ENCODE peak calls at places on chromosomes 16 and 17, in eight cellular contexts. K is PC-9; V is mucosa of descending colon; B is heart left ventricle; T is gastrocnemius medialis; E is Panc1; O is CD4-positive, CD25-positive, alpha-beta regulatory T cell; A is testis. U is an unnamed sample.

GRCh38 chr17:39951924-39952664 is 10.7 kb upstream of the GSDMA start:
- DNase-seq in A (no peak), E (no peak), K (no peak), T (no peak), B (peak; percentile 49), V (no peak), O (no peak), U (no peak)

GRCh38 chr16:48575471-48576050 is 34.4 kb downstream of the N4BP1 start:
- DNase-seq in O (no peak), V (no peak), E (no peak), A (no peak), K (no peak), B (no peak), T (no peak), U (no peak)

GRCh38 chr17:77429985-77430752 is 289.4 kb downstream of the SEC14L1 start:
- DNase-seq in V (peak; percentile 90), B (peak; percentile 95), K (peak; percentile 71), O (peak; percentile 73), A (peak; percentile 90), E (no peak), T (peak; percentile 70), U (no peak)

GRCh38 chr17:42618442-42619150 is 9.1 kb downstream of the TUBG1 start:
- DNase-seq in V (peak; percentile 62), B (peak; percentile 82), O (no peak), E (no peak), A (peak; percentile 74), T (peak; percentile 92), K (peak; percentile 79), U (no peak)

GRCh38 chr16:785563-786535 is 2.3 kb downstream of the RPUSD1 start:
- DNase-seq in E (no peak), V (peak; percentile 83), A (peak; percentile 73), O (peak; percentile 62), T (peak; percentile 17), B (peak; percentile 78), K (peak; percentile 79), U (no peak)

GRCh38 chr17:77770331-77771105 is 188.0 kb upstream of the TNRC6C start:
- DNase-seq in B (peak; percentile 60), A (no peak), O (no peak), K (no peak), E (no peak), T (no peak), V (no peak), U (no peak)

GRCh38 chr17:40901981-40902862 is 17.2 kb upstream of the KRT20 start:
- DNase-seq in K (peak; percentile 65), O (no peak), B (no peak), A (no peak), E (no peak), T (no peak), V (peak; percentile 85), U (no peak)

GRCh38 chr16:66662445-66663194 is 33.9 kb downstream of the CMTM4 start:
- DNase-seq in O (no peak), A (peak; percentile 54), V (peak; percentile 52), B (no peak), E (no peak), T (no peak), K (no peak), U (no peak)

GRCh38 chr17:75472119-75472518 is 15.7 kb downstream of the TMEM94 start:
- DNase-seq in K (no peak), O (no peak), V (no peak), T (no peak), B (no peak), E (no peak), A (no peak), U (no peak)

GRCh38 chr16:15704545-15704987 is 54.5 kb downstream of the NDE1 start:
- DNase-seq in A (peak; percentile 91), V (peak; percentile 92), K (peak; percentile 64), B (peak; percentile 79), T (peak; percentile 31), E (peak; percentile 58), O (peak; percentile 53), U (no peak)

GRCh38 chr16:15707332-15707731 is 57.3 kb downstream of the NDE1 start:
- DNase-seq in V (no peak), T (no peak), B (no peak), K (no peak), E (no peak), A (no peak), O (no peak), U (no peak)

GRCh38 chr16:15703029-15703736 is 53.1 kb downstream of the NDE1 start:
- DNase-seq in T (no peak), V (no peak), K (no peak), O (no peak), B (no peak), E (no peak), A (no peak), U (no peak)

GRCh38 chr16:15701975-15702970 is 52.2 kb downstream of the NDE1 start:
- DNase-seq in T (no peak), O (no peak), K (no peak), V (no peak), A (no peak), B (no peak), E (no peak), U (no peak)

DNA sequence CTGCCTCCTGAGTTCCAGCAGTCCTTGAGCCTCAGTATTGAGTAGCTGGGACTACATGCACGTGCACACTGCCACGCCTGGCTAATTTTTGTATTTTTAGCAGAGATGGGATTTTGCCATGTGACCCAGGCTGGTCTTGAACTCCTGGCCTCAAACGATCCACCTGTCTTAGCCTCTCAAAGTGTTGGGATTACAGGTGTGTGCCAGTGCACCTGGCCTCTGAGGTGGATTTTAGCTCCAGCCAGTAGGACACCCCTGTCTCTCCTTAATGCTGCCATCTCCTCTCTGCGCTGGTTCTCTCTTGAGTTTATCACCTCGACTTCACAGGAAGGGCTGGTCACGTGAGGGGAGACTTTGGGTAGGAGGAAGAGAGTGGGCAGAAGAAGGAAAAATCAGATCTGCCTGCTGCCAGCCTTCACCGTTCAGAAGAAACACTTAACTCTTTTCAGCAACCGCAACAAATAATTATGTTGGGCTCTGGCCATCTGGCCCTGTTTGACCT is 55.1 kb downstream of the NDE1 start:
- DNase-seq in E (no peak), O (no peak), V (no peak), B (no peak), A (no peak), T (no peak), K (no peak), U (no peak)
- H3K36me3 ChIP-seq in E (no peaks in the 10 kb centered on the region), O (peaks cover 50% of the 10 kb centered on the region), V (no peaks in the 10 kb centered on the region), B (peaks cover 58% of the 10 kb centered on the region), A (no peaks in the 10 kb centered on the region), T (peaks cover 9% of the 10 kb centered on the region), K (no peaks in the 10 kb centered on the region), U (no peaks in the 10 kb centered on the region)

DNA sequence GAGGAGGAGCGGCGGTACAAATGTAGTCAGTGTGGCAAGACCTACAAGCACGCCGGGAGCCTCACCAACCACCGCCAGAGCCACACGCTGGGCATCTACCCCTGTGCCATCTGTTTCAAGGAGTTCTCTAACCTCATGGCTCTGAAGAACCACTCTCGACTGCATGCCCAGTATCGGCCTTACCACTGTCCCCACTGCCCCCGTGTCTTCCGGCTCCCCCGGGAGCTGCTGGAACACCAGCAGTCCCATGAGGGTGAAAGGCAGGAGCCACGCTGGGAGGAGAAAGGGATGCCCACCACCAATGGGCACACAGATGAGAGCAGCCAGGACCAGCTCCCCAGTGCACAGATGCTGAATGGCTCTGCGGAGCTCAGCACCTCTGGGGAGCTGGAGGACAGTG is 2.8 kb downstream of the ZNF646 start:
- DNase-seq in E (no peak), T (no peak), O (no peak), A (no peak), B (peak; percentile 12), K (no peak), V (no peak), U (no peak)
- H3K36me3 ChIP-seq in E (peaks cover 10% of the 10 kb centered on the region), T (peaks cover 55% of the 10 kb centered on the region), O (peaks cover 42% of the 10 kb centered on the region), A (no peaks in the 10 kb centered on the region), B (peaks cover 62% of the 10 kb centered on the region), K (peaks cover 5% of the 10 kb centered on the region), V (peaks cover 3% of the 10 kb centered on the region), U (peaks cover 46% of the 10 kb centered on the region)

DNA sequence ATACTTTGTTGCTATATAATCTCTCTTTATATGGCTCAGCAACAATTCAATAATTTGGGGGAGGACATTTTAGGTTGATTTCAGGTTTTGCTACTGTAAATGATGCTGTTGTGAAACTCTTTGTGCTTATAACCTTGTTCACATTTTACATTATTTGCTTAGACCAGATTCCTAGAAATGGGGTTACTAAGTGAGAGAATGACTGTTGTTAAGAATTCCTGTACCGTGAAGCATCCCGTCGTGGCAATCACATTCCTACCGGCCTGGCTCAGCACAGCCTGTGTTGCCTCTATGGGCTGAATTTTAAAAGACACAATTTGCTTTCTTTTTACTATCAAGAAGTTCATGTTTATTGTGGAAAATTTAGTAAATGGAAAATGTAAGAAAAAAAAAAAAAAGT is 31.4 kb downstream of the B9D1 start:
- DNase-seq in E (no peak), T (no peak), B (no peak), K (peak; percentile 48), V (no peak), O (no peak), A (no peak), U (no peak)
- H3K36me3 ChIP-seq in E (no peaks in the 10 kb centered on the region), T (no peaks in the 10 kb centered on the region), B (peaks cover 52% of the 10 kb centered on the region), K (no peaks in the 10 kb centered on the region), V (no peaks in the 10 kb centered on the region), O (no peaks in the 10 kb centered on the region), A (no peaks in the 10 kb centered on the region), U (no peaks in the 10 kb centered on the region)

DNA sequence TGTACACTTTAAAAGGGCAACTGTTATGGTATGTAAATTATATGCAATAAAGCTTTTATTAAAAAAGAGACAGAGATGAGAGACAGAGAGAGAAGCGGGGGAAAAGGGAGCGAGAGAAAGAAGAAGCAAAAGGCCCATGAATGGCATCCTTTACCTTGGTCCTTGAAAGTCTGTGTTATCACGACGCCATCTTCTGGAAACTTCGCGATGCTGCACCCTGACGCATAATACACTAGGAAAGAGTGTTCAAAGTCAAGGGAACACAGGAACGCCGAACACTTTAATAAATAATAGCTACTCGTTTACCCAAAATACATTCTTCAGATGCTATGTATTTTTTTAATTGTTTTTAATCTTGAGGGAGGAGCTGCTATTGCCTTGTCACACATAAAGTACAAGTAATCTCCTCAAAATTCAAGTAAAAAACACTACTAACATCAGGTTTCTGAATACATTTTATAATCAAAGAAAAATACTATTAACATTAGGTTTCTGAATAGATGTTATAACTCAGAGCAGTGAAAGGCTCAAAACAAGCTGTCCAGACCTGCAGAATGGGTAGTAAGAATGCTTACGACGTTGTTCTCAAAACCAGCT is 23.0 kb upstream of the SLC38A8 start:
- DNase-seq in A (peak; percentile 83), O (no peak), B (no peak), K (peak; percentile 42), T (no peak), V (peak; percentile 75), E (no peak), U (no peak)
- H3K36me3 ChIP-seq in A (no peaks in the 10 kb centered on the region), O (peaks cover 95% of the 10 kb centered on the region), B (peaks cover 100% of the 10 kb centered on the region), K (peaks cover 18% of the 10 kb centered on the region), T (peaks cover 96% of the 10 kb centered on the region), V (peaks cover 8% of the 10 kb centered on the region), E (peaks cover 9% of the 10 kb centered on the region), U (peaks cover 24% of the 10 kb centered on the region)